ENCODE peak calls at places on chromosome 11, in seven cellular contexts. B is HCT116, K is H1, H is HepG2, V is K562, D is GM12878, W is SK-N-SH. N is an unnamed sample.

GRCh38 chr11:103927535-103927934 is 108.9 kb upstream of the DDI1 start:
- DNase-seq in B (no peak), K (no peak), H (no peak), V (no peak), D (no peak), W (peak; percentile 11), N (peak; percentile 54)

GRCh38 chr11:105377870-105378269 is 232.0 kb upstream of the GRIA4 start:
- DNase-seq in B (no peak), K (no peak), H (no peak), V (no peak), D (no peak), W (no peak), N (no peak)

GRCh38 chr11:122979103-122979814 is 2.4 kb downstream of the BSX start:
- DNase-seq in B (no peak), K (no peak), H (no peak), V (no peak), D (no peak), W (no peak), N (no peak)

GRCh38 chr11:68340784-68341556 is 28.6 kb downstream of the LRP5 start:
- DNase-seq in B (no peak), K (no peak), H (no peak), V (no peak), D (peak; percentile 54), W (no peak), N (no peak)

GRCh38 chr11:119671048-119671447 is 58.0 kb downstream of the NECTIN1 start:
- DNase-seq in B (no peak), K (no peak), H (no peak), V (no peak), D (no peak), W (peak; percentile 87), N (no peak)

GRCh38 chr11:95799531-95799930 is 9.2 kb downstream of the CEP57 start:
- DNase-seq in B (no peak), K (no peak), H (no peak), V (no peak), D (no peak), W (peak; percentile 16), N (no peak)

GRCh38 chr11:70084046-70084984 is 6.2 kb downstream of the ANO1 start:
- DNase-seq in B (no peak), K (no peak), H (no peak), V (no peak), D (no peak), W (peak; percentile 57), N (no peak)

GRCh38 chr11:86811637-86812321 is 11.4 kb downstream of the PRSS23 start:
- DNase-seq in B (peak; percentile 76), K (no peak), H (no peak), V (no peak), D (no peak), W (no peak), N (no peak)

GRCh38 chr11:1442163-1442562 is 44.4 kb downstream of the MOB2 start:
- DNase-seq in B (no peak), K (no peak), H (no peak), V (peak; percentile 53), D (no peak), W (peak; percentile 71), N (peak; percentile 57)

GRCh38 chr11:113730887-113731726 is 25.0 kb upstream of the TMPRSS5 start:
- DNase-seq in B (peak; percentile 39), K (no peak), H (peak; percentile 47), V (peak; percentile 44), D (no peak), W (peak; percentile 62), N (peak; percentile 80)

GRCh38 chr11:46380340-46381045 is 976 bp upstream of the MDK start:
- DNase-seq in B (no peak), K (no peak), H (peak; percentile 78), V (peak; percentile 86), D (no peak), W (peak; percentile 87), N (peak; percentile 40)

GRCh38 chr11:131717616-131718015 is 347.2 kb downstream of the NTM start:
- DNase-seq in B (no peak), K (no peak), H (no peak), V (no peak), D (no peak), W (no peak), N (no peak)

GRCh38 chr11:128302425-128303186 is 284.8 kb downstream of the ETS1 start:
- DNase-seq in B (no peak), K (no peak), H (no peak), V (no peak), D (peak; percentile 82), W (peak; percentile 25), N (peak; percentile 32)

DNA sequence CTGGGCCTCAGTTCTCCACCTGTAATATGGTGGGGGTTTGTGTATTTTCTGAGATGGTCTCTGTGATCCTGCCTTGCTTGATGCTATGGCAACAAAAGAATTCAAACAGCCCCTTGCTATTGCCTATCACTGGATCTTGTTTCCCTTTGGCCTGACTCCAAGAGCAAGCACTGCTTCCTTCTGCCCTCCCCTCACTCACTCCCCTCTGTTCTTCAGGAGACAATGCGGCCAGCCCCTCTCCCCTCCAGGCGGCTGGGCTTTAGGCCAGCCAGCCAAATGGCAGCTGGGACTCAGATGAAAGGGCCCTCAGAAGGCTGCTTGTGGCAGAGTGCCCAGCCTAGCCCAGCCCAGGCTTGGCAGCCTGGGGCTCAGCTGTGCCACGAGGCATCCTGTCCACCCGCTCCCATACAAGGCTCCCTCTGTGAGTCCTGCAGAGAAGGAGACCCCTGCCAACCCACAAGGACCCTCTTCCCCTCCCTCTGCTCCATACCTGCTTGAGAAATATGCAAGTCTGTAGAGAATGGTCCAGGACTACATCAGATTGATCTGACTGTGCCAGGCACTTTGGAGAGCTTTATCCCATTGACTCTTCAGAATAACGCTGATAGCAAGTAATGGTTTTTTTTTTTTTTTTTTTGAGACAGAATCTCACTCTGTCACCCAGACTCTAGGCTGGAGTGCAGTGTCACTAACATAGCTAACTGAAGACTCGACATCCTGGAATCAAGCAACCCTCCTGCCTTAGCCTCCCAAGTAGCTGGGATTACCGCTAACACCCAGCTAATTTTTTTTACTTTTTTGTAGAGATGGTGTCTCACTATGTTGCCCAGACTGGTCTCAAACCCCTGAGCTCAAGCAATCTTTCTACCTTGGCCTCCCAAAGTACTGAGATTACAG is 7.6 kb upstream of the KCTD14 start:
- DNase-seq in B (no peak), K (no peak), H (peak; percentile 55), V (no peak), D (no peak), W (peak; percentile 91), N (peak; percentile 30)
- TF ChIP-seq JUND in B (peak; percentile 19), K (no peak), H (no peak), V (no peak), D (no peak), W (no peak), N (no peak)

GRCh38 chr11:115869780-115870431 is 365.7 kb upstream of the CADM1 start:
- DNase-seq in B (no peak), K (peak; percentile 54), H (peak; percentile 13), V (no peak), D (peak; percentile 51), W (peak; percentile 55), N (peak; percentile 62)
- TF ChIP-seq JUND in B (no peak), K (peak; percentile 82), H (no peak), V (no peak), D (peak; percentile 49), W (no peak), N (no peak)

DNA sequence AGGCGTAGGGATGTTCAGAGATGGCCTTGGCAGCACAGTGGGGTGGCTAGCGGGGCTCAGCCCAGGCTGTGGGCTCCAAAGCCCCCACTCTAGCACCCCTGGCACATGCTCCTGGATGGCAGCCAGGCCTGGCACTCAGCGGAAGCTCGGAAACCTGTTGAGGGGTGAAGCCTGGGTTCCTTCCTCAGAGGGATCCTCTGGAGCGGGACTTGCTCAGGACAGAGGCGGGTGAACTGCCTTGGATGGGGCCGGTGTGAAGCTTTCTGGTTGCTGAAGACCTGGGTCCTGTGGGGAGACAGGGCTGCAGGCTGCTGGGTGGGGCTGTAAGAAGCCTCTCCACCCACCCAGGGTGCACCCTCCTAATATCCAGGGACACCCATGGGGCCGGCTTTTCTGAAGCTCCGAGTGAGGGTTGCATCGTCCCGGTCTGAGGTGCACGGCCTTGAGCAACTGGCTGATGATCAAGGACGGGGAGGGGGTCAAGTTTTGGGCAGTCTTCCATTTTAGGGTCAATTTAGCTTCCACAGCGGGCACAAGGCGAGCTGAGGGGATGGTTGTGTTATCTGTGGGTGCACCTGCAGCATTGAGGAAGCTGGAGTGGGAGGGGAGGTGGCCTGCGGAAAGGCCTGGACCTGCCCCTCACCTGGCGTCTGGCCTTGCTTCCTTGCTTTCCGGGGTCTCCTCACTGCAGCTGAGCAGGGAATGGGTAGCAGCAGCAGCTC is 5.2 kb downstream of the MRGPRE start:
- DNase-seq in B (no peak), K (no peak), H (no peak), V (no peak), D (no peak), W (peak; percentile 16), N (no peak)
- TF ChIP-seq JUND in B (no peak), K (no peak), H (no peak), V (no peak), D (no peak), W (no peak), N (no peak)

GRCh38 chr11:118435233-118435892 is 929 bp upstream of the KMT2A start:
- DNase-seq in B (peak; percentile 18), K (peak; percentile 73), H (peak; percentile 75), V (peak; percentile 64), D (no peak), W (peak; percentile 83), N (peak; percentile 53)
- TF ChIP-seq JUND in B (no peak), K (no peak), H (no peak), V (no peak), D (no peak), W (no peak), N (no peak)

DNA sequence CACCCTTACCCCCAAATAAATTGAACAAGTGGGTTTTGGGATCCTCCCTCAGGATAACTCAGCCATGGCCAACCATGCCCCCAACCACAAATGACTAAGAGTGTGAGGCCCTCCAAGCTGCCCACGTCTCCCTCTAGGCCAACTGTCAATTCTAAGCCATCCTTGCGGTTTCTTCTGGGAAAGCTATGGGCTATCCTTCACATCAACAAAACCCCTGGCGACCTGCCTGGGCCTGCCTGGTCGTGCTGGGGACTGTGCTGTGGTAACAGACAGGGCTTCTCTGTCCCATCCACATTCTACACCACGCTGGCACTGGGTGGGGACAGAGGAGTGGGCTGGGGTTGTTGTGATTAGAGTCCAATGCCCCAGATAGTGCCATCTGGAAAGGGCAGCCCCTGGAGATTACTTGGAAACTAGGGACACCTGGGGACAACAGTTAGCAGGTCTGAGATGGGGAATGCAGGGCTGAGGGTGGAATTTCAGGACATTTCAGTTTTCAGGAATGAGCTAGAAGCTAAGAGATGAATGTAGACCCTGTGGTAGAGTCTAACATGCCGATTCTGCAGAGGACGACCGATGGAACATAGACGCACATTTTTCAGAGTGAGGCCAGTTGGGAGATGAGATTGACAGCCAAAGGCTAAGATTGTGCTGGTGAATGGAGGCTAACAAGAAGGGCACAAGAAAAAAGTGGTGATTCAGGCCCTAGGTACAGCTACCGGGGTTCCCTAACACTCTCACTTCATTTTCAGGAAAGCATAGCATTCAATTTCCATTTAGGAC is 131.9 kb downstream of the RASSF10 start:
- DNase-seq in B (no peak), K (no peak), H (peak; percentile 48), V (no peak), D (no peak), W (no peak), N (no peak)
- TF ChIP-seq JUND in B (no peak), K (no peak), H (no peak), V (no peak), D (no peak), W (no peak), N (no peak)

N was measured in T47D.